ENCODE peak calls at places on chromosomes 1 and 21, in nine cellular contexts. K is brain microvascular endothelial cell, Y is fibroblast of lung, O is AG10803, F is cardiac fibroblast, G is GM12865, L is stomach, T is uterus, M is neural progenitor cell. H is an unnamed sample.

GRCh38 chr1:231629132-231629531 is 2.5 kb downstream of the DISC1 start:
- DNase-seq in T (no peak), F (peak), L (no peak), Y (no peak), G (no peak), O (no peak), K (peak), M (no peak), H (peak)

GRCh38 chr1:8598060-8598724 is 219.2 kb downstream of the RERE start:
- DNase-seq in G (no peak), L (peak), T (peak), M (peak), K (peak), F (peak), Y (peak), O (peak), H (peak)

GRCh38 chr1:67689267-67690017 is 4.4 kb downstream of the GADD45A start:
- DNase-seq in O (no peak), M (no peak), Y (peak), G (no peak), F (peak), K (no peak), T (no peak), L (no peak), H (no peak)

GRCh38 chr1:30912913-30913652 is 4.5 kb upstream of the SDC3 start:
- DNase-seq in L (peak), Y (no peak), T (no peak), M (no peak), O (peak), F (no peak), G (no peak), K (no peak), H (no peak)

GRCh38 chr1:36982708-36983107 is 51.6 kb downstream of the GRIK3 start:
- DNase-seq in O (no peak), M (no peak), F (no peak), K (no peak), Y (no peak), T (no peak), L (no peak), G (no peak), H (no peak)

GRCh38 chr1:42692941-42693340 is 10.7 kb downstream of the YBX1 start:
- DNase-seq in G (no peak), T (no peak), L (no peak), M (no peak), Y (no peak), O (no peak), F (no peak), K (no peak), H (no peak)

GRCh38 chr1:58983159-58983558 is 199.3 kb upstream of the JUN start:
- DNase-seq in T (no peak), K (no peak), L (no peak), G (no peak), F (no peak), O (peak), M (no peak), Y (no peak), H (no peak)

GRCh38 chr21:44664691-44665090 is 2.0 kb downstream of the KRTAP12-2 start:
- DNase-seq in M (no peak), O (no peak), G (no peak), F (no peak), L (no peak), K (no peak), T (no peak), Y (no peak), H (no peak)

GRCh38 chr1:175512637-175513412 is 230.6 kb downstream of the TNR start:
- DNase-seq in Y (no peak), K (no peak), G (no peak), T (no peak), O (no peak), F (no peak), M (no peak), L (no peak), H (no peak)

GRCh38 chr1:192474080-192474683 is 101.4 kb upstream of the RGS1 start:
- DNase-seq in L (no peak), M (peak), T (no peak), K (no peak), F (peak), G (peak), O (peak), Y (no peak), H (peak)

GRCh38 chr1:96464991-96465875 is 256.4 kb upstream of the PTBP2 start:
- DNase-seq in T (no peak), M (no peak), O (peak), L (no peak), Y (no peak), G (no peak), F (peak), K (no peak), H (peak)

GRCh38 chr1:94329986-94330385 is 88.2 kb upstream of the ABCD3 start:
- DNase-seq in Y (peak), M (peak), K (peak), O (peak), L (no peak), G (peak), T (no peak), F (peak), H (peak)

GRCh38 chr1:232452137-232452536 is 177.8 kb downstream of the SIPA1L2 start:
- DNase-seq in K (no peak), Y (no peak), M (no peak), T (no peak), F (no peak), O (no peak), L (no peak), G (no peak), H (no peak)

GRCh38 chr1:226634611-226635246 is 86.2 kb downstream of the STUM start:
- DNase-seq in K (no peak), L (no peak), G (no peak), Y (no peak), T (peak), M (no peak), O (no peak), F (no peak), H (no peak)

GRCh38 chr1:116514708-116515525 is 55.9 kb downstream of the CD58 start:
- DNase-seq in F (peak), L (no peak), Y (peak), M (no peak), K (no peak), G (peak), T (no peak), O (peak), H (peak)

GRCh38 chr21:27759820-27760219 is 792.9 kb upstream of the ADAMTS5 start:
- DNase-seq in T (no peak), L (no peak), K (no peak), M (no peak), Y (no peak), F (peak), O (no peak), G (no peak), H (no peak)

GRCh38 chr1:109620396-109620817 is 770 bp downstream of the AMPD2 start:
- DNase-seq in O (peak), M (peak), G (no peak), L (no peak), K (peak), Y (peak), T (peak), F (peak), H (peak)

GRCh38 chr1:210633636-210634035 is 304.9 kb downstream of the HHAT start:
- DNase-seq in O (no peak), G (no peak), K (no peak), M (no peak), L (no peak), T (no peak), F (no peak), Y (no peak), H (no peak)

GRCh38 chr1:244391761-244392160 is 59.9 kb downstream of the ADSS2 start:
- DNase-seq in L (no peak), T (no peak), M (no peak), O (peak), F (no peak), Y (peak), G (no peak), K (no peak), H (no peak)

GRCh38 chr1:7459915-7460314 is 311.2 kb upstream of the VAMP3 start:
- DNase-seq in K (no peak), O (no peak), G (no peak), Y (no peak), F (no peak), M (no peak), L (no peak), T (no peak), H (no peak)

GRCh38 chr1:2479186-2479585 is 3.1 kb downstream of the PLCH2 start:
- DNase-seq in M (no peak), Y (no peak), T (no peak), G (no peak), K (no peak), O (no peak), L (no peak), F (no peak), H (no peak)

GRCh38 chr1:213070399-213070798 is 19.4 kb downstream of the RPS6KC1 start:
- DNase-seq in G (peak), F (peak), K (peak), M (no peak), L (peak), T (no peak), Y (peak), O (peak), H (peak)

GRCh38 chr1:239896980-239897379 is 194.7 kb upstream of the FMN2 start:
- DNase-seq in G (no peak), F (no peak), T (no peak), Y (no peak), O (no peak), K (no peak), M (no peak), L (peak), H (no peak)

GRCh38 chr1:55070291-55070690 is 30.9 kb downstream of the PCSK9 start:
- DNase-seq in L (no peak), Y (no peak), M (no peak), K (no peak), O (peak), T (no peak), F (no peak), G (no peak), H (no peak)

GRCh38 chr1:90371106-90371813 is 345.8 kb downstream of the BARHL2 start:
- DNase-seq in G (no peak), O (no peak), Y (peak), M (no peak), K (no peak), T (no peak), F (no peak), L (no peak), H (peak)

GRCh38 chr1:227907439-227908015 is 40.2 kb downstream of the WNT9A start:
- DNase-seq in L (no peak), K (no peak), M (no peak), G (no peak), Y (no peak), F (no peak), O (no peak), T (no peak), H (no peak)

GRCh38 chr1:102365074-102365473 is 368.3 kb upstream of the OLFM3 start:
- DNase-seq in K (no peak), G (no peak), O (no peak), L (no peak), F (no peak), T (no peak), M (peak), Y (no peak), H (no peak)

GRCh38 chr1:157505481-157506272 is 46.6 kb downstream of the FCRL5 start:
- DNase-seq in M (peak), T (no peak), F (peak), L (peak), O (peak), Y (peak), K (peak), G (peak), H (peak)

GRCh38 chr1:116751149-116751548 is 3.1 kb upstream of the CD2 start:
- DNase-seq in G (no peak), F (no peak), K (no peak), Y (no peak), O (no peak), L (no peak), M (no peak), T (no peak), H (no peak)

GRCh38 chr1:54052934-54053744 is at the start of the genes TCEANC2 and TMEM59:
- DNase-seq in O (peak), G (peak), K (peak), M (peak), Y (peak), F (peak), T (peak), L (peak), H (peak)

GRCh38 chr1:65470766-65471165 is 50.3 kb downstream of the LEPR start:
- DNase-seq in O (peak), Y (peak), G (no peak), F (peak), K (no peak), T (no peak), M (no peak), L (no peak), H (no peak)

DNA sequence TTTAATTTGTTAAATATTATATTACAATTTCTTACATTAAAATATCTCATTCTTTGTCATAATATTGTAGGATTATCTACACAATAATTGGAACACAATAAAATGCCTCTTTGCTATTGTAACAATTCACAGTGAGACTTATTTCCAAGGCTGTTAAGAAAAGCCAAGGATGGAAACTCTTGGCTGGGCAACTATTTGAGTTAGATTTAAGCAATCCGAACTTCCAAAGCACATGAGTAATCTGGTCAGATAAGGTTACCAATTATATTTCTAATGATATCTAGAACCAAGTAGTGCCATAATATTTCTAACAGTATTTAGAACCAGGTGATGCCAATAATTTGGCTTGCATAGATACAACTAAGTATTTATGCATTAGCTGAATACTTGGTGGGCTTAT is 154.7 kb upstream of the KCNK2 start:
- DNase-seq in Y (no peak), G (no peak), M (no peak), L (no peak), T (no peak), K (no peak), O (no peak), F (no peak), H (no peak)
- H3K4me3 ChIP-seq in Y (no peak), G (no peak), M (no peak), L (no peak), T (no peak), K (no peak), O (no peak), F (no peak), H (no peak)

GRCh38 chr1:18363436-18363835 is 117.3 kb upstream of the KLHDC7A start:
- DNase-seq in T (no peak), L (no peak), M (no peak), G (no peak), F (no peak), K (no peak), O (no peak), Y (no peak), H (no peak)

GRCh38 chr1:18360251-18360650 is 120.5 kb upstream of the KLHDC7A start:
- DNase-seq in Y (no peak), L (no peak), F (no peak), K (no peak), G (no peak), T (no peak), O (no peak), M (no peak), H (no peak)

GRCh38 chr1:18362150-18362549 is 118.6 kb upstream of the KLHDC7A start:
- DNase-seq in T (no peak), K (no peak), Y (no peak), L (no peak), M (no peak), O (no peak), G (no peak), F (no peak), H (no peak)

DNA sequence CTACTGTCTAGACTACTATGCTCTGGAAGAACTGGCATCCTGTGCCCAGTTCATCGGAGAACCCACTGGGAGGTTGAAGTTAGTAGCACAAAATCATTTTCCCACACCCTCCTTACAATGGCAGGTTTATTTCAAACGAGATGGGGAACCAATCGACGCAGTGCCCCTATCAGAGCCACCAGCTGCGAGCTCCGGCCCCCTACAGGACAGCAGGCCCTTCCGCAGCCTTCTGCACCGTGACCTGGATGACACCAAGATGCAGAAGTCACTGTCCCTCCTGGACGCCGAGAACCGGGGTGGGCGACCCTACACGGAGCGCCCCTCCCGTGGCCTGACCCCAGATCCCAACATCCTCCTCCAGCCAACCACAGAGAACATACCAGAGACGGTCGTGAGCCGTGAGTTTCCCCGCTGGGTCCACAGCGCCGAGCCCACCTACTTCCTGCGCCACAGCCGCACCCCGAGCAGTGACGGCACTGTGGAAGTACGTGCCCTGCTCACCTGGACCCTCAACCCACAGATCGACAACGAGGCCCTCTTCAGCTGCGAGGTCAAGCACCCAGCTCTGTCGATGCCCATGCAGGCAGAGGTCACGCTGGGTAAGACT is 115.5 kb upstream of the KLHDC7A start:
- DNase-seq in Y (no peak), T (no peak), K (no peak), O (no peak), G (no peak), M (no peak), F (no peak), L (no peak), H (no peak)
- TF ChIP-seq CTCF in Y (no peak), T (no peak), K (no peak), O (no peak), G (peak), M (peak), F (no peak), L (no peak), H (no peak)

GRCh38 chr1:164560504-164560903 is 1.5 kb downstream of the PBX1 start:
- DNase-seq in Y (peak), F (no peak), L (no peak), O (no peak), K (no peak), G (no peak), M (no peak), T (no peak), H (no peak)

GRCh38 chr1:164561007-164561406 is 2.0 kb downstream of the PBX1 start:
- DNase-seq in F (peak), G (no peak), M (no peak), Y (peak), O (no peak), L (no peak), T (no peak), K (no peak), H (no peak)

GRCh38 chr1:164558461-164559341 is at the start of gene PBX1:
- DNase-seq in G (peak), K (peak), T (peak), O (peak), Y (peak), F (peak), L (peak), M (peak), H (peak)

GRCh38 chr1:164560076-164560475 is 1.1 kb downstream of the PBX1 start:
- DNase-seq in Y (peak), T (no peak), K (peak), M (no peak), O (no peak), F (peak), G (no peak), L (no peak), H (peak)

DNA sequence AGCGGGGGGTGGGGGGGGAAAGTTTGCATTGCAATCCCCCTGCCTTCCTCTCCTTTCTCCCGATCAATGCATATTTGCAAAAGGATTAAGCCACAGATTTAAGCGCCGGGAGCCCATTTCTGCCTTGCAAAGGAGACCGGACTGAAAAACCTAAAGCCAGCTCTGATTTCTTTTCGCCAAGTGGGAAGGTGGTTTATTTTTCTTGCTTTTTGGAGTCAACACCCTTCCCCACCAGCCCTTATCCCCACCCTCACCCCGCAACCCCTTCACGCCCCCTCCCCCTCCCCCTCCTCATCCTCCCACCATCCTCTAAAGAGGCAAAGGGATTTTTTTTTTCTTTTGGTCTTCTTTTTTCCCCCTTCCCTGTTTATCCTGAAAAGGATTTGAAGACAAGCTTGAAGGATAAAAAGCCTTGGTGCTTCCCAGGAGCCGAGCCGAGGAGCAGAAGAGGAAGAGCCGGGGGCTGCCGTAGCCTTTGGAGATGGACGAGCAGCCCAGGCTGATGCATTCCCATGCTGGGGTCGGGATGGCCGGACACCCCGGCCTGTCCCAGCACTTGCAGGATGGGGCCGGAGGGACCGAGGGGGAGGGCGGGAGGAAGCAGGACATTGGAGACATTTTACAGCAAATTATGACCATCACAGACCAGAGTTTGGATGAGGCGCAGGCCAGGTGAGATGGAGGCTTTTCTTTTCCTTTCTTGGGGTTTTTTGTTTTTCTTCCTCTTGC is 522 bp downstream of the PBX1 start:
- DNase-seq in L (no peak), T (peak), Y (peak), F (peak), G (no peak), O (no peak), K (no peak), M (peak), H (peak)
- H3K4me3 ChIP-seq in L (peak), T (peak), Y (peak), F (peak), G (no peak), O (peak), K (peak), M (peak), H (peak)

DNA sequence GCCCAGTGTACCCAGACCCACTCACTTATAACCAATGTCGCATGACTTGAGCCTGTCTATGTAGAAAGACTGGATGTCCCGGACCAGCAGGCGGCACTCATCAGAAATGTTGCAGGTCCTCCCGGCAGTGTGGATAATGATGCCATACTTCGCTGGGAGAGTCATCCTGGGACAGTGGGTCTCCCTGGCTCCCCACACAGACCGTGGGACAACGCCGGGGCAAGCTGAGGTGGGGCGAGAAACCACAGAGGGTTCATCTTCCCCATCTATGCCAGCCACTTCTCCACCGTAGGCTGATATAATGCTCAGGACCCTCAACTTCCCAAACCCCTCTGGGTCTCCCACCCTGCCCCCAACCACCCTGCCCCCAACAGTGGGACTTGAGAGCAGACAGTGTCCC is 8.3 kb downstream of the PGLYRP4 start:
- DNase-seq in T (no peak), M (no peak), G (no peak), O (no peak), Y (no peak), K (no peak), L (no peak), F (no peak), H (no peak)
- TF ChIP-seq CTCF in T (no peak), M (no peak), G (no peak), O (no peak), Y (no peak), K (no peak), L (no peak), F (no peak), H (no peak)

GRCh38 chr1:10793129-10793651 is 3.3 kb downstream of the CASZ1 start:
- DNase-seq in M (peak), T (no peak), K (no peak), Y (peak), F (peak), L (peak), O (peak), G (no peak), H (peak)
- H3K4me3 ChIP-seq in M (peak), T (peak), K (no peak), Y (no peak), F (no peak), L (peak), O (no peak), G (no peak), H (no peak)

GRCh38 chr1:147080671-147081394 is 91.4 kb downstream of the PRKAB2 start:
- DNase-seq in K (no peak), G (no peak), F (no peak), T (no peak), Y (no peak), O (no peak), M (no peak), L (no peak), H (no peak)
- TF ChIP-seq CTCF in K (peak), G (peak), F (no peak), T (no peak), Y (no peak), O (no peak), M (peak), L (no peak), H (no peak)

GRCh38 chr1:114093624-114094302 is 59.9 kb downstream of the SYT6 start:
- DNase-seq in O (peak), Y (peak), F (peak), K (peak), T (no peak), G (no peak), M (peak), L (no peak), H (peak)
- H3K4me3 ChIP-seq in O (no peak), Y (no peak), F (no peak), K (no peak), T (no peak), G (no peak), M (no peak), L (no peak), H (no peak)

H was measured in choroid plexus epithelial cell.